ENCODE peak calls at places on chromosomes 12 and 14, in seven cellular contexts. One of them, this sample, is unnamed.

GRCh38 chr12:7129647-7130536 is at the start of gene CLSTN3:
- DNase-seq in heart left ventricle: peak
- DNase-seq in substantia nigra: peak
- DNase-seq in pancreas: peak
- DNase-seq in psoas muscle: peak
- DNase-seq in RWPE1: peak
- DNase-seq in IMR-90: peak
- DNase-seq in this sample: peak

GRCh38 chr12:113392988-113393579 is 10.6 kb downstream of the SDS start:
- DNase-seq in RWPE1: peak
- DNase-seq in psoas muscle: peak
- DNase-seq in heart left ventricle: no peak
- DNase-seq in substantia nigra: no peak
- DNase-seq in IMR-90: no peak
- DNase-seq in pancreas: no peak
- DNase-seq in this sample: no peak

GRCh38 chr14:44956866-44957265 is 4.9 kb downstream of the KLHL28 start:
- DNase-seq in IMR-90: no peak
- DNase-seq in pancreas: no peak
- DNase-seq in RWPE1: no peak
- DNase-seq in psoas muscle: no peak
- DNase-seq in substantia nigra: no peak
- DNase-seq in heart left ventricle: no peak
- DNase-seq in this sample: no peak

GRCh38 chr12:75975692-75976091 is 55.9 kb downstream of the PHLDA1 start:
- DNase-seq in substantia nigra: no peak
- DNase-seq in heart left ventricle: no peak
- DNase-seq in psoas muscle: no peak
- DNase-seq in IMR-90: no peak
- DNase-seq in pancreas: no peak
- DNase-seq in RWPE1: no peak
- DNase-seq in this sample: no peak

GRCh38 chr12:32755051-32755653 is 545 bp downstream of the YARS2 start:
- DNase-seq in substantia nigra: peak
- DNase-seq in RWPE1: peak
- DNase-seq in psoas muscle: peak
- DNase-seq in pancreas: peak
- DNase-seq in heart left ventricle: peak
- DNase-seq in IMR-90: peak
- DNase-seq in this sample: peak

GRCh38 chr12:95978774-95979173 is 17.4 kb downstream of the HAL start:
- DNase-seq in heart left ventricle: no peak
- DNase-seq in psoas muscle: no peak
- DNase-seq in RWPE1: no peak
- DNase-seq in pancreas: no peak
- DNase-seq in substantia nigra: no peak
- DNase-seq in IMR-90: no peak
- DNase-seq in this sample: no peak

GRCh38 chr14:104633276-104633861 is 28.8 kb upstream of the TMEM179 start:
- DNase-seq in pancreas: no peak
- DNase-seq in substantia nigra: peak
- DNase-seq in heart left ventricle: no peak
- DNase-seq in RWPE1: no peak
- DNase-seq in psoas muscle: no peak
- DNase-seq in IMR-90: no peak
- DNase-seq in this sample: peak

GRCh38 chr12:74391283-74391682 is 146.4 kb upstream of the ATXN7L3B start:
- DNase-seq in pancreas: no peak
- DNase-seq in psoas muscle: no peak
- DNase-seq in RWPE1: no peak
- DNase-seq in substantia nigra: no peak
- DNase-seq in IMR-90: no peak
- DNase-seq in heart left ventricle: no peak
- DNase-seq in this sample: no peak

GRCh38 chr14:66638688-66639087 is 130.7 kb downstream of the GPHN start:
- DNase-seq in psoas muscle: no peak
- DNase-seq in pancreas: no peak
- DNase-seq in IMR-90: peak
- DNase-seq in substantia nigra: no peak
- DNase-seq in RWPE1: peak
- DNase-seq in heart left ventricle: no peak
- DNase-seq in this sample: no peak

GRCh38 chr12:102618197-102618897 is 138.0 kb upstream of the IGF1 start:
- DNase-seq in substantia nigra: no peak
- DNase-seq in heart left ventricle: no peak
- DNase-seq in RWPE1: no peak
- DNase-seq in psoas muscle: peak
- DNase-seq in IMR-90: no peak
- DNase-seq in pancreas: no peak
- DNase-seq in this sample: no peak

GRCh38 chr12:58310828-58311273 is 369.5 kb downstream of the ATP23 start:
- DNase-seq in IMR-90: peak
- DNase-seq in heart left ventricle: no peak
- DNase-seq in substantia nigra: no peak
- DNase-seq in psoas muscle: no peak
- DNase-seq in pancreas: no peak
- DNase-seq in RWPE1: peak
- DNase-seq in this sample: no peak

GRCh38 chr14:55807059-55807499 is 227.1 kb downstream of the KTN1 start:
- DNase-seq in heart left ventricle: peak
- DNase-seq in pancreas: peak
- DNase-seq in psoas muscle: peak
- DNase-seq in RWPE1: peak
- DNase-seq in substantia nigra: no peak
- DNase-seq in IMR-90: peak
- DNase-seq in this sample: no peak

GRCh38 chr14:71206766-71207371 is 299.6 kb downstream of the PCNX1 start:
- DNase-seq in psoas muscle: no peak
- DNase-seq in pancreas: peak
- DNase-seq in substantia nigra: no peak
- DNase-seq in heart left ventricle: peak
- DNase-seq in IMR-90: peak
- DNase-seq in RWPE1: peak
- DNase-seq in this sample: peak

GRCh38 chr12:18965210-18965609 is 164.3 kb upstream of the PLEKHA5 start:
- DNase-seq in heart left ventricle: no peak
- DNase-seq in pancreas: no peak
- DNase-seq in substantia nigra: no peak
- DNase-seq in psoas muscle: no peak
- DNase-seq in RWPE1: no peak
- DNase-seq in IMR-90: no peak
- DNase-seq in this sample: no peak

GRCh38 chr12:94263905-94264655 is 115.7 kb downstream of the PLXNC1 start:
- DNase-seq in IMR-90: no peak
- DNase-seq in psoas muscle: no peak
- DNase-seq in RWPE1: no peak
- DNase-seq in pancreas: no peak
- DNase-seq in substantia nigra: no peak
- DNase-seq in heart left ventricle: peak
- DNase-seq in this sample: no peak

GRCh38 chr12:93361159-93361919 is 16.4 kb upstream of the NUDT4 start:
- DNase-seq in IMR-90: peak
- DNase-seq in RWPE1: no peak
- DNase-seq in pancreas: no peak
- DNase-seq in heart left ventricle: peak
- DNase-seq in psoas muscle: peak
- DNase-seq in substantia nigra: no peak
- DNase-seq in this sample: no peak

GRCh38 chr12:52058631-52059324 is 7.5 kb downstream of the NR4A1 start:
- DNase-seq in heart left ventricle: peak
- DNase-seq in RWPE1: no peak
- DNase-seq in pancreas: no peak
- DNase-seq in substantia nigra: no peak
- DNase-seq in psoas muscle: no peak
- DNase-seq in IMR-90: peak
- DNase-seq in this sample: no peak

GRCh38 chr12:122571821-122572220 is 44.8 kb downstream of the KNTC1 start:
- DNase-seq in IMR-90: no peak
- DNase-seq in heart left ventricle: no peak
- DNase-seq in substantia nigra: no peak
- DNase-seq in pancreas: no peak
- DNase-seq in RWPE1: no peak
- DNase-seq in psoas muscle: no peak
- DNase-seq in this sample: no peak
- H3K27ac ChIP-seq in IMR-90: no peak
- H3K27ac ChIP-seq in heart left ventricle: no peak
- H3K27ac ChIP-seq in substantia nigra: no peak
- H3K27ac ChIP-seq in pancreas: no peak
- H3K27ac ChIP-seq in RWPE1: no peak
- H3K27ac ChIP-seq in psoas muscle: no peak
- H3K27ac ChIP-seq in this sample: no peak

DNA sequence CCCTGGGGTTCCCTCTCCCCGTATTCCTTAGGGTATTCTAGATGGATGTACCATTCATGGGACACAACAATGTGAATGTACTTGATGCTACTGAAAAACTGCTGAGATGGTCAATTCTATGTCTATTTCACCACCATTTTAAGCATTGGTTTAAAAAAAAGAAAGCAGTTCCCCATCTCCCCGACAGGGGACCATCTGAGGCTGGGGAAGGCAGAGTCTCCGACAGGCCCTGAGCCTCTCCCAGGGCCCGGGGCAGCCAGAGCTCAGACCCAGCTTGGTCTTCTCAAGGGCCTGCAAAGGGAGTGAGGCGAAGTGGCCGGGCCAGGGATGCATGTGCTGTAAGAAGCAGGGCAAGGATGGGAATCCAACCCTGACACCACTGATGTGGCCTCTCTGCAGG is 234.2 kb downstream of the BCL11B start:
- DNase-seq in heart left ventricle: no peak
- DNase-seq in substantia nigra: no peak
- DNase-seq in psoas muscle: no peak
- DNase-seq in IMR-90: no peak
- DNase-seq in RWPE1: no peak
- DNase-seq in pancreas: no peak
- DNase-seq in this sample: no peak
- H3K27ac ChIP-seq in heart left ventricle: peak
- H3K27ac ChIP-seq in substantia nigra: no peak
- H3K27ac ChIP-seq in psoas muscle: no peak
- H3K27ac ChIP-seq in IMR-90: no peak
- H3K27ac ChIP-seq in RWPE1: peak
- H3K27ac ChIP-seq in pancreas: no peak
- H3K27ac ChIP-seq in this sample: no peak

GRCh38 chr12:111780615-111781014 is 13.9 kb downstream of the ALDH2 start:
- DNase-seq in heart left ventricle: no peak
- DNase-seq in substantia nigra: no peak
- DNase-seq in IMR-90: no peak
- DNase-seq in pancreas: no peak
- DNase-seq in RWPE1: no peak
- DNase-seq in psoas muscle: no peak
- DNase-seq in this sample: no peak
- H3K27ac ChIP-seq in heart left ventricle: no peak
- H3K27ac ChIP-seq in substantia nigra: no peak
- H3K27ac ChIP-seq in IMR-90: no peak
- H3K27ac ChIP-seq in pancreas: no peak
- H3K27ac ChIP-seq in RWPE1: peak
- H3K27ac ChIP-seq in psoas muscle: no peak
- H3K27ac ChIP-seq in this sample: no peak

DNA sequence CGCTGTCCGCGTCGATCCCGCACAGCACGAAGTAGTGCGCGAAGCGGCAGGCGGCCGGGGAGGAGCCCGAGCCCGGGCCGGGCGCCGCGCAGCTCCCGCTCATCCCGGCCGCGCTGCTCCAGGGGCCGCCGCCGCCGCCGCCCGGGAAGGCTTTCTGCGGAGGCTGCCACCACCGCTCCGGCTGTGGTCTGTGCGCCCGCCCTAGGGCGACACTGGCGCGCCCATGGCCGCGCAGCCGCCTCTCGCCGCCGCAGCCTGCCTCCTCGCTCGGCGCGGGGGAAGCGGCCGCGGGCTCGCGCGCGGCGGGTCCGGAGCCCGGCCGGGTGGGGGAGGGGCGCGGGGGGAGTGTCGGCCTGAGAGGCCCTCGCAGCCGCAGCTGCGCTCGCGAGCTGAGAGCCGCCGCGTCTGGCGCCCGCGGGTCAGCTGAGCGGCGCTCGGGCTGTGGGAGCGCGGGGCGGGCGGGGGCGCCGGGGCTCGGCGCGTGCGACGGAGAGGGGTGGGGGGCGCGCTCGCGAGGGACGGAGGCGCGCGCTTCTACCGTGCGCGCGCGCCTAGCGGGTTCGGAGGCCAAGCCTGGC is at the start of gene DENND5B:
- DNase-seq in heart left ventricle: peak
- DNase-seq in IMR-90: peak
- DNase-seq in RWPE1: peak
- DNase-seq in psoas muscle: peak
- DNase-seq in substantia nigra: peak
- DNase-seq in pancreas: peak
- DNase-seq in this sample: peak
- H3K27ac ChIP-seq in heart left ventricle: peak
- H3K27ac ChIP-seq in IMR-90: peak
- H3K27ac ChIP-seq in RWPE1: peak
- H3K27ac ChIP-seq in psoas muscle: peak
- H3K27ac ChIP-seq in substantia nigra: peak
- H3K27ac ChIP-seq in pancreas: peak
- H3K27ac ChIP-seq in this sample: peak

DNA sequence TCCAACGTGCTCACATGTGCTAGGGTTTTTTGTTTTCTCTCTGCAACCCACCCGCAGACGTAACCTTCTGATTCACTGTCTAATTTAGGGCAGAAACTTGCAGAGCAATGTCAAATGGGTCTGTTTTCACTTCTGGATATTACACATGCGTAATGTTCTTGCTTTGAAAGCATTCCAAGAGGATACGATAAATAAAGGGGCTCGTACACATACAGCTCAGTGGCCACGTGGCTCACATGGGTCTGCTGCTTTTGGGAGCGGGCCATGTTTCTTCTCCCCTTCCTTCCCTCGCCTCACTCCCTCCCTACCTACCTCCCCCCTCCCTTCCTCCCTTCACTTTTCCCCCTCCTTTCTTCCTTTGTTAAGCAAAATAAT is 23.4 kb downstream of the CACNA1C start:
- DNase-seq in RWPE1: no peak
- DNase-seq in psoas muscle: no peak
- DNase-seq in substantia nigra: no peak
- DNase-seq in IMR-90: peak
- DNase-seq in heart left ventricle: no peak
- DNase-seq in pancreas: no peak
- DNase-seq in this sample: no peak
- H3K27ac ChIP-seq in RWPE1: no peak
- H3K27ac ChIP-seq in psoas muscle: peak
- H3K27ac ChIP-seq in substantia nigra: no peak
- H3K27ac ChIP-seq in IMR-90: peak
- H3K27ac ChIP-seq in heart left ventricle: peak
- H3K27ac ChIP-seq in pancreas: no peak
- H3K27ac ChIP-seq in this sample: peak

GRCh38 chr12:116720129-116720528 is 17.7 kb downstream of the SPRING1 start:
- DNase-seq in substantia nigra: no peak
- DNase-seq in heart left ventricle: no peak
- DNase-seq in pancreas: no peak
- DNase-seq in RWPE1: no peak
- DNase-seq in IMR-90: no peak
- DNase-seq in psoas muscle: no peak
- DNase-seq in this sample: no peak
- H3K27ac ChIP-seq in substantia nigra: no peak
- H3K27ac ChIP-seq in heart left ventricle: no peak
- H3K27ac ChIP-seq in pancreas: peak
- H3K27ac ChIP-seq in RWPE1: no peak
- H3K27ac ChIP-seq in IMR-90: no peak
- H3K27ac ChIP-seq in psoas muscle: peak
- H3K27ac ChIP-seq in this sample: peak

This sample was measured in caudate nucleus.